ENCODE peak calls at places on chromosomes 7 and 10, in nine cellular contexts. B, D, C, S, X, P, E, O and M are unnamed samples. For H3K27me3, H3K4me1 and H3K9me3, the result is how much of the 10 kb centered on the place peaks cover.

GRCh38 chr10:68332259-68333057 is at the start of gene PBLD:
- DNase-seq in S (peak), E (peak), B (peak), P (peak), D (peak), X (peak), C (peak), O (peak), M (peak)

GRCh38 chr10:24722676-24723385 is 856 bp downstream of the ARHGAP21 start:
- DNase-seq in S (peak), O (no peak), D (peak), P (peak), B (peak), E (peak), C (peak), X (peak), M (peak)

GRCh38 chr7:152859781-152860191 is 100.2 kb downstream of the ACTR3B start:
- DNase-seq in C (no peak), P (no peak), B (no peak), O (no peak), X (no peak), S (no peak), E (no peak), D (no peak), M (peak)

GRCh38 chr7:54904986-54905385 is 113.8 kb upstream of the EGFR start:
- DNase-seq in B (no peak), O (no peak), E (no peak), P (no peak), C (no peak), S (no peak), X (no peak), D (no peak), M (no peak)

GRCh38 chr10:45379891-45380540 is 6.0 kb downstream of the ALOX5 start:
- DNase-seq in O (no peak), D (no peak), P (no peak), C (no peak), B (no peak), X (peak), S (no peak), E (no peak), M (no peak)

GRCh38 chr10:4656576-4657194 is 169.3 kb upstream of the AKR1E2 start:
- DNase-seq in P (no peak), X (peak), E (peak), O (peak), S (peak), C (peak), D (peak), B (peak), M (peak)

GRCh38 chr10:12849351-12850181 is 151.9 kb downstream of the CCDC3 start:
- DNase-seq in D (peak), S (no peak), B (no peak), O (no peak), X (no peak), C (no peak), E (no peak), P (no peak), M (no peak)

GRCh38 chr7:41916450-41916927 is 213.6 kb upstream of the INHBA start:
- DNase-seq in C (no peak), D (peak), S (no peak), P (peak), X (no peak), E (no peak), B (no peak), O (peak), M (no peak)

GRCh38 chr10:44385726-44386438 is 985 bp upstream of the CXCL12 start:
- DNase-seq in P (no peak), E (no peak), X (no peak), D (peak), B (peak), O (no peak), S (no peak), C (peak), M (no peak)

GRCh38 chr7:8210845-8211724 is 50.9 kb downstream of the ICA1 start:
- DNase-seq in C (no peak), P (no peak), E (no peak), D (no peak), O (no peak), B (no peak), S (no peak), X (no peak), M (no peak)

GRCh38 chr10:23172846-23173548 is 19.1 kb upstream of the PTF1A start:
- DNase-seq in E (no peak), X (no peak), D (no peak), P (no peak), B (no peak), C (no peak), O (no peak), S (no peak), M (no peak)

GRCh38 chr7:47252706-47253105 is 329.2 kb downstream of the TNS3 start:
- DNase-seq in C (no peak), E (no peak), D (no peak), B (no peak), O (no peak), X (no peak), P (no peak), S (no peak), M (no peak)

GRCh38 chr10:88642254-88642653 is 22.0 kb upstream of the LIPF start:
- DNase-seq in B (no peak), O (no peak), X (no peak), P (no peak), E (no peak), D (no peak), S (no peak), C (no peak), M (no peak)

GRCh38 chr10:14184841-14185500 is 145.8 kb downstream of the FRMD4A start:
- DNase-seq in B (no peak), S (peak), D (peak), P (no peak), X (no peak), E (peak), C (no peak), O (peak), M (peak)

GRCh38 chr7:149753370-149754233 is 19.8 kb downstream of the ZNF467 start:
- DNase-seq in S (no peak), P (no peak), B (no peak), C (peak), O (no peak), D (peak), X (no peak), E (no peak), M (peak)

GRCh38 chr10:43595739-43596298 is 10.4 kb upstream of the ZNF485 start:
- DNase-seq in B (no peak), C (no peak), S (peak), P (no peak), X (no peak), D (no peak), E (no peak), O (no peak), M (no peak)

GRCh38 chr7:156751319-156751718 is 110.7 kb downstream of the RNF32 start:
- DNase-seq in D (peak), S (no peak), O (no peak), B (no peak), P (no peak), X (no peak), C (no peak), E (no peak), M (no peak)

GRCh38 chr7:17415955-17416354 is 117.5 kb downstream of the AHR start:
- DNase-seq in E (no peak), D (no peak), P (no peak), C (no peak), S (no peak), O (no peak), B (no peak), X (no peak), M (no peak)

GRCh38 chr10:79376751-79377556 is 29.7 kb downstream of the PPIF start:
- DNase-seq in E (no peak), X (no peak), O (no peak), D (no peak), C (no peak), B (no peak), S (no peak), P (no peak), M (no peak)

GRCh38 chr10:84510121-84510520 is 181.7 kb downstream of the CCSER2 start:
- DNase-seq in X (no peak), S (no peak), P (peak), B (no peak), E (no peak), O (no peak), D (peak), C (no peak), M (no peak)

GRCh38 chr10:62652114-62652513 is 152.4 kb upstream of the ADO start:
- DNase-seq in C (no peak), O (no peak), B (no peak), P (no peak), D (peak), S (no peak), X (no peak), E (no peak), M (no peak)

GRCh38 chr10:3747984-3748383 is 37.0 kb downstream of the KLF6 start:
- DNase-seq in C (peak), E (no peak), X (no peak), B (peak), P (no peak), O (peak), S (no peak), D (peak), M (peak)

GRCh38 chr7:143096146-143096545 is 35.7 kb upstream of the PIP start:
- DNase-seq in X (no peak), C (no peak), O (no peak), S (no peak), P (no peak), D (no peak), E (no peak), B (no peak), M (no peak)

GRCh38 chr7:131765575-131765974 is 209.1 kb upstream of the PODXL start:
- DNase-seq in X (no peak), O (no peak), S (no peak), B (no peak), C (no peak), D (no peak), P (no peak), E (no peak), M (no peak)

GRCh38 chr10:132872658-132873057 is 69.7 kb downstream of the CFAP46 start:
- DNase-seq in P (peak), D (no peak), B (no peak), O (no peak), S (no peak), C (peak), E (no peak), X (no peak), M (no peak)

GRCh38 chr10:119461380-119461779 is 81.1 kb downstream of the RGS10 start:
- DNase-seq in C (peak), O (peak), E (no peak), S (no peak), B (no peak), X (no peak), D (no peak), P (no peak), M (no peak)

GRCh38 chr10:132624847-132625839 is 87.6 kb downstream of the INPP5A start:
- DNase-seq in S (no peak), E (no peak), C (no peak), X (no peak), O (no peak), B (no peak), P (no peak), D (no peak), M (peak)

GRCh38 chr7:79084423-79084822 is 369.0 kb downstream of the MAGI2 start:
- DNase-seq in P (no peak), B (no peak), C (no peak), O (no peak), S (no peak), D (no peak), E (no peak), X (no peak), M (no peak)

GRCh38 chr7:135377171-135377570 is 132.7 kb downstream of the CNOT4 start:
- DNase-seq in C (no peak), X (no peak), B (no peak), P (no peak), D (no peak), E (no peak), O (no peak), S (no peak), M (no peak)

GRCh38 chr7:100100420-100101015 is 679 bp downstream of the MCM7 start:
- DNase-seq in D (peak), E (peak), O (peak), P (peak), X (peak), S (peak), C (peak), B (peak), M (peak)

GRCh38 chr7:55206235-55207029 is 158.7 kb upstream of the LANCL2 start:
- DNase-seq in S (no peak), D (no peak), B (no peak), C (no peak), P (no peak), E (no peak), O (no peak), X (no peak), M (no peak)

GRCh38 chr10:130543787-130544186 is 407.6 kb downstream of the GLRX3 start:
- DNase-seq in E (no peak), B (no peak), C (no peak), X (no peak), D (no peak), O (no peak), S (no peak), P (no peak), M (no peak)

GRCh38 chr10:15898046-15898445 is 37.7 kb upstream of the MINDY3 start:
- DNase-seq in P (no peak), B (no peak), S (no peak), O (no peak), D (peak), E (no peak), C (no peak), X (no peak), M (peak)

GRCh38 chr10:101567165-101568006 is 20.7 kb downstream of the POLL start:
- DNase-seq in E (no peak), O (no peak), B (no peak), S (no peak), D (no peak), C (no peak), P (no peak), X (no peak), M (no peak)

GRCh38 chr7:97017197-97018125 is 7.2 kb downstream of the DLX5 start:
- DNase-seq in P (no peak), B (no peak), X (no peak), S (no peak), O (no peak), D (no peak), E (peak), C (no peak), M (no peak)
- H3K27me3 ChIP-seq in P (under half), B (under half), X (half or more), S (half or more), O (under half), D (half or more), E (under half), C (half or more), M (under half)

GRCh38 chr7:6577369-6578113 is at the start of gene ZDHHC4:
- DNase-seq in S (peak), X (peak), D (peak), C (peak), E (peak), P (peak), O (peak), B (peak), M (peak)
- H3K4me1 ChIP-seq in S (under half), X (under half), D (under half), C (under half), E (under half), P (under half), O (under half), B (under half), M (under half)

DNA sequence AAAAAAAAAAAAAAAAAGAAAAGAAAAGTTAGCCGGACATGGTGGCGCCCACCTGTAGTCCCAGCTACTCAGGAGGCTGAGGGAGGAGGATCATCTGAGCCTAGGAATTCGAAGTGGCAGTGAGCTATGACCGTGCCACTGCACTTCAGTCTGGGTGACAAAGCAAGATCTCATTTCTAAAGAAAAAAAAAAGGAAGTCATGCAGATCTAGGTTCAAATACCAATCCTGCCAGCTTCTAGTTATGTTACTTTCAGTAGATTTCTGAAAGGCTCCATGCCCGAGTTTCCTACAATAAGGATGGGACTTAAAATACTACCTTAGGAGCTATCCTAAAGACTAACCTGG is 4.5 kb downstream of the ZC3HAV1 start:
- DNase-seq in S (no peak), B (no peak), D (no peak), X (no peak), P (no peak), O (no peak), C (no peak), E (no peak), M (no peak)
- H3K9me3 ChIP-seq in S (under half), B (under half), D (under half), X (under half), P (under half), O (under half), C (under half), E (under half), M (under half)

GRCh38 chr7:122307228-122307619 is 2.7 kb upstream of the FEZF1 start:
- DNase-seq in D (no peak), S (no peak), P (no peak), B (no peak), O (no peak), X (no peak), C (no peak), E (no peak), M (no peak)

GRCh38 chr7:122304604-122304975 is at the start of gene FEZF1:
- DNase-seq in P (no peak), E (peak), D (no peak), C (no peak), O (no peak), X (no peak), B (no peak), S (no peak), M (no peak)

GRCh38 chr7:122305475-122306319 is 1.1 kb upstream of the FEZF1 start:
- DNase-seq in O (no peak), P (no peak), X (no peak), E (no peak), C (no peak), D (no peak), B (no peak), S (no peak), M (no peak)

GRCh38 chr7:122304996-122305421 is 459 bp upstream of the FEZF1 start:
- DNase-seq in E (no peak), D (no peak), S (no peak), C (no peak), O (no peak), X (no peak), P (no peak), B (no peak), M (no peak)

DNA sequence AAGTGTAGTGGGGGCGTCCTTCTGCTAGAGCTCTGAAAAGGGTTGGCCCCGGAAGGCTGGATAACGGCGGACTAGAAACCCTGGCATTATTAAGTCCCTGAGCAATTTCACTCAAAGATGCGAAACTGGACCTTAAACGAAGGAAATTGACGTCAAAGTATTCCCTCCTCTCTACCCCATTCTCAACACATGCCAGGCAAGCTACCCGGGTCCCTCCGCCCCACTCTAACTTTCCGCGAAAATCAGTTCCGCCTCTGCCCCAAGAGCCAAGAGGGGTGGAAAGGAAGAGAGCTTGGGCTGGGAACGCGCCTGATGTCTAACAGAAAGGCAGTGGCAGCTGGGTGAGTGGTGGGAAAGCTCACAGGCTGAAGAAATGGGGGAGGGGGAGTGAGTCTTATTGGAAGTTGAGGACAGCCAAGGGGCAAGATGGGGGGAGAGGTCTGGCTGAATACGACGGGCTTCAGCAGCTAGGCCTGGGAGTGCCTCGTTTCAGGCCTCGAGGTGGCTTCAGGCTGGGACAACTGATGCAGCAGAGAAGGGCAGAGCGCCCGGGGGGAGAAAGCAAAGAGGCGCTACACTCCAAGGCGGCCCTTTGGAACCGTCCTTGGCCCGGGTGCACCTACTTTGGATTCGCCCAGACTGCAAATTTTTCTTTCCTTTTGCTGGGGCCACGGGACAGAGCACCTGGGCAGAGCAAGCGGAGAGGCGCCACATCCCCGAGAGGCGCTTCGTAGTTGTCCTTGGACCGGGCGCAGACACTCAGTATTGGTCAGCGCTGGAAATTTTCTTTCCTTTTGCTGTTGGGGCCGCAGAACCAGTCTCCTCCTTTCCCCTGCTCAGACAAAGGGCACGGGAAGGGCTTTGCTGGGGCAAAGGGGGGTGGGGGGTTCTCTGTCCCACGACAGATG is 2.0 kb upstream of the FEZF1 start:
- DNase-seq in X (no peak), B (no peak), E (peak), C (no peak), D (no peak), S (no peak), O (no peak), P (no peak), M (no peak)
- H3K27me3 ChIP-seq in X (half or more), B (under half), E (under half), C (half or more), D (half or more), S (under half), O (under half), P (half or more), M (under half)